ENCODE peak calls at places on chromosomes 4 and X, in ten cellular contexts. U, D, S, V, A, I, R, K, H and O are unnamed samples.

GRCh38 chr4:14149469-14150030 is 522.0 kb upstream of the BOD1L1 start:
- DNase-seq in U (no peak), D (no peak), S (no peak), V (peak), A (no peak), I (no peak), R (no peak), K (no peak), H (no peak), O (no peak)

GRCh38 chr4:164955107-164955805 is 22.2 kb downstream of the TRIM61 start:
- DNase-seq in U (no peak), D (no peak), S (no peak), V (no peak), A (no peak), I (no peak), R (no peak), K (no peak), H (no peak), O (no peak)

GRCh38 chr4:288891-289290 is 16.4 kb downstream of the ZNF732 start:
- DNase-seq in U (no peak), D (no peak), S (no peak), V (no peak), A (no peak), I (peak), R (no peak), K (no peak), H (no peak), O (no peak)

GRCh38 chr4:121668368-121669162 is 28.2 kb downstream of the ANXA5 start:
- DNase-seq in U (no peak), D (no peak), S (no peak), V (peak), A (no peak), I (peak), R (no peak), K (peak), H (no peak), O (no peak)

GRCh38 chr4:2303121-2303685 is 41.3 kb upstream of the MXD4 start:
- DNase-seq in U (no peak), D (no peak), S (no peak), V (no peak), A (no peak), I (no peak), R (no peak), K (no peak), H (no peak), O (no peak)

GRCh38 chr4:182533948-182534347 is 290.7 kb downstream of the TENM3 start:
- DNase-seq in U (no peak), D (no peak), S (peak), V (peak), A (no peak), I (peak), R (no peak), K (no peak), H (no peak), O (peak)

GRCh38 chr4:22778547-22779163 is 85.9 kb downstream of the GBA3 start:
- DNase-seq in U (no peak), D (no peak), S (no peak), V (no peak), A (no peak), I (no peak), R (no peak), K (no peak), H (no peak), O (no peak)

GRCh38 chr4:125368161-125368560 is 53.4 kb downstream of the FAT4 start:
- DNase-seq in U (no peak), D (no peak), S (no peak), V (peak), A (no peak), I (no peak), R (no peak), K (no peak), H (no peak), O (peak)

GRCh38 chrX:2483398-2483797 is 17.4 kb downstream of the DHRSX start:
- DNase-seq in U (no peak), D (no peak), S (no peak), V (no peak), A (no peak), I (no peak), R (no peak), K (no peak), H (no peak), O (no peak)

GRCh38 chr4:66572949-66573348 is 902.7 kb upstream of the EPHA5 start:
- DNase-seq in U (no peak), D (no peak), S (no peak), V (peak), A (no peak), I (peak), R (no peak), K (no peak), H (no peak), O (peak)